ENCODE peak calls at places on chromosome 11, in eight cellular contexts. S is hippocampal formation; G is Daoy; K is lower lobe of right lung; O is neural progenitor cell; D is stimulated activated CD8-positive, alpha-beta memory T cell treated with anti-CD3 and anti-CD28 coated beads, Interleukin-4, amount 100 ng/mL, for 4 hours; E is HCT116; V is AG04449. F is an unnamed sample.

GRCh38 chr11:127006311-127006710 is 5.7 kb upstream of the KIRREL3 start:
- DNase-seq in S (no peak), G (no peak), K (no peak), O (no peak), D (no peak), E (no peak), V (no peak), F (no peak)

GRCh38 chr11:2805388-2806057 is 80.1 kb downstream of the CDKN1C start:
- DNase-seq in S (no peak), G (no peak), K (peak), O (no peak), D (no peak), E (no peak), V (no peak), F (no peak)

GRCh38 chr11:83192846-83193245 is 666 bp upstream of the ANKRD42 start:
- DNase-seq in S (no peak), G (no peak), K (no peak), O (no peak), D (no peak), E (no peak), V (no peak), F (no peak)

GRCh38 chr11:107999759-108000455 is 8.8 kb upstream of the CUL5 start:
- DNase-seq in S (no peak), G (peak), K (no peak), O (peak), D (no peak), E (peak), V (no peak), F (no peak)

GRCh38 chr11:45097721-45098493 is 48.5 kb upstream of the PRDM11 start:
- DNase-seq in S (no peak), G (peak), K (no peak), O (peak), D (no peak), E (no peak), V (no peak), F (no peak)

GRCh38 chr11:45141631-45142030 is 4.8 kb upstream of the PRDM11 start:
- DNase-seq in S (no peak), G (no peak), K (no peak), O (no peak), D (no peak), E (no peak), V (no peak), F (no peak)

GRCh38 chr11:19735512-19735911 is 22.9 kb downstream of the NAV2 start:
- DNase-seq in S (peak), G (no peak), K (no peak), O (no peak), D (no peak), E (no peak), V (peak), F (peak)

GRCh38 chr11:114616516-114616915 is 20.9 kb upstream of the NXPE4 start:
- DNase-seq in S (no peak), G (no peak), K (no peak), O (no peak), D (no peak), E (no peak), V (no peak), F (no peak)

GRCh38 chr11:29786092-29786491 is 230.7 kb downstream of the KCNA4 start:
- DNase-seq in S (no peak), G (no peak), K (no peak), O (no peak), D (no peak), E (no peak), V (no peak), F (no peak)

GRCh38 chr11:74642912-74643311 is 50.5 kb downstream of the POLD3 start:
- DNase-seq in S (no peak), G (no peak), K (no peak), O (no peak), D (no peak), E (no peak), V (no peak), F (no peak)

GRCh38 chr11:69817265-69818236 is 1.7 kb downstream of the FGF3 start:
- DNase-seq in S (no peak), G (peak), K (no peak), O (peak), D (no peak), E (no peak), V (no peak), F (no peak)

GRCh38 chr11:92149996-92150395 is 74.6 kb upstream of the FAT3 start:
- DNase-seq in S (no peak), G (no peak), K (no peak), O (peak), D (no peak), E (no peak), V (no peak), F (no peak)

GRCh38 chr11:34203377-34203801 is 98.0 kb downstream of the NAT10 start:
- DNase-seq in S (no peak), G (no peak), K (no peak), O (no peak), D (no peak), E (no peak), V (no peak), F (no peak)

GRCh38 chr11:123190504-123190903 is 4.5 kb downstream of the CLMP start:
- DNase-seq in S (no peak), G (no peak), K (no peak), O (no peak), D (no peak), E (no peak), V (no peak), F (no peak)

GRCh38 chr11:473975-474785 is 24.1 kb downstream of the PTDSS2 start:
- DNase-seq in S (no peak), G (no peak), K (no peak), O (no peak), D (no peak), E (no peak), V (no peak), F (no peak)

GRCh38 chr11:125951731-125952130 is 5.9 kb downstream of the VSIG10L2 start:
- DNase-seq in S (no peak), G (no peak), K (no peak), O (no peak), D (no peak), E (no peak), V (no peak), F (no peak)

GRCh38 chr11:60970369-60970774 is 1.1 kb upstream of the CD6 start:
- DNase-seq in S (no peak), G (peak), K (peak), O (peak), D (peak), E (peak), V (no peak), F (no peak)

GRCh38 chr11:60878245-60879101 is 11.1 kb downstream of the ZP1 start:
- DNase-seq in S (no peak), G (no peak), K (no peak), O (no peak), D (no peak), E (no peak), V (no peak), F (no peak)

GRCh38 chr11:12862761-12863469 is 146.2 kb upstream of the RASSF10 start:
- DNase-seq in S (peak), G (peak), K (no peak), O (peak), D (no peak), E (no peak), V (peak), F (peak)

GRCh38 chr11:9616042-9616640 is 42.7 kb downstream of the WEE1 start:
- DNase-seq in S (no peak), G (no peak), K (no peak), O (no peak), D (no peak), E (no peak), V (no peak), F (no peak)

GRCh38 chr11:111561801-111562325 is 21.3 kb downstream of the LAYN start:
- DNase-seq in S (no peak), G (peak), K (no peak), O (no peak), D (no peak), E (no peak), V (peak), F (peak)

GRCh38 chr11:5301846-5302245 is at the start of gene OR51B4:
- DNase-seq in S (no peak), G (no peak), K (no peak), O (no peak), D (no peak), E (no peak), V (no peak), F (no peak)

GRCh38 chr11:17475666-17476316 is 854 bp downstream of the ABCC8 start:
- DNase-seq in S (no peak), G (no peak), K (no peak), O (peak), D (no peak), E (no peak), V (no peak), F (no peak)

GRCh38 chr11:18588297-18589252 is at the start of gene UEVLD:
- DNase-seq in S (peak), G (peak), K (peak), O (peak), D (peak), E (peak), V (peak), F (peak)

GRCh38 chr11:10326080-10326964 is 21.4 kb downstream of the ADM start:
- DNase-seq in S (no peak), G (no peak), K (no peak), O (no peak), D (no peak), E (no peak), V (no peak), F (no peak)

GRCh38 chr11:95140397-95141030 is 50.9 kb downstream of the ENDOD1 start:
- DNase-seq in S (no peak), G (peak), K (no peak), O (no peak), D (no peak), E (no peak), V (no peak), F (no peak)

GRCh38 chr11:34682822-34683221 is 61.9 kb downstream of the EHF start:
- DNase-seq in S (no peak), G (peak), K (no peak), O (no peak), D (no peak), E (peak), V (no peak), F (no peak)

GRCh38 chr11:93784935-93785360 is 866 bp downstream of the MED17 start:
- DNase-seq in S (peak), G (no peak), K (no peak), O (peak), D (no peak), E (peak), V (no peak), F (no peak)

GRCh38 chr11:15944460-15944859 is 411.9 kb downstream of the SOX6 start:
- DNase-seq in S (no peak), G (no peak), K (no peak), O (peak), D (no peak), E (no peak), V (no peak), F (no peak)

GRCh38 chr11:69540118-69541000 is 58.9 kb downstream of the LINC01488 start:
- DNase-seq in S (peak), G (peak), K (peak), O (peak), D (no peak), E (no peak), V (no peak), F (no peak)

GRCh38 chr11:76604652-76605241 is 65.8 kb downstream of the LRRC32 start:
- DNase-seq in S (no peak), G (peak), K (no peak), O (no peak), D (no peak), E (no peak), V (no peak), F (no peak)

GRCh38 chr11:103358251-103358650 is 249.0 kb downstream of the DYNC2H1 start:
- DNase-seq in S (no peak), G (peak), K (no peak), O (no peak), D (no peak), E (no peak), V (no peak), F (no peak)

GRCh38 chr11:63622318-63622717 is 8.1 kb upstream of the PLAAT3 start:
- DNase-seq in S (no peak), G (no peak), K (no peak), O (no peak), D (no peak), E (no peak), V (no peak), F (no peak)

GRCh38 chr11:64936539-64936938 is 846 bp upstream of the GPHA2 start:
- DNase-seq in S (no peak), G (no peak), K (no peak), O (no peak), D (no peak), E (no peak), V (no peak), F (no peak)

GRCh38 chr11:38005597-38005996 is 1407.6 kb upstream of the RAG2 start:
- DNase-seq in S (no peak), G (no peak), K (no peak), O (no peak), D (no peak), E (no peak), V (peak), F (no peak)

GRCh38 chr11:67372993-67373915 is at the start of gene CLCF1:
- DNase-seq in S (no peak), G (peak), K (peak), O (peak), D (peak), E (no peak), V (no peak), F (peak)

GRCh38 chr11:6612816-6613136 is 760 bp upstream of the TAF10 start:
- DNase-seq in S (no peak), G (no peak), K (no peak), O (peak), D (no peak), E (peak), V (no peak), F (no peak)

GRCh38 chr11:72326151-72326842 is 82.3 kb upstream of the PHOX2A start:
- DNase-seq in S (no peak), G (peak), K (no peak), O (no peak), D (no peak), E (no peak), V (peak), F (no peak)

GRCh38 chr11:98183034-98183433 is 837.7 kb upstream of the CNTN5 start:
- DNase-seq in S (no peak), G (no peak), K (no peak), O (no peak), D (no peak), E (no peak), V (no peak), F (no peak)

GRCh38 chr11:103625624-103625965 is 410.8 kb upstream of the DDI1 start:
- DNase-seq in S (no peak), G (no peak), K (no peak), O (no peak), D (no peak), E (no peak), V (no peak), F (no peak)

F was measured in AG04450.